ENCODE peak calls at places on chromosome 14, in five cellular contexts. E is SJCRH30, W is fibroblast of lung, L is ACHN, Y is mucosa of descending colon. U is an unnamed sample.

GRCh38 chr14:50452285-50452684 is 55.6 kb upstream of the CDKL1 start:
- DNase-seq in E (no peak), W (peak), L (no peak), Y (no peak), U (no peak)

GRCh38 chr14:65065719-65066118 is 36.6 kb downstream of the MAX start:
- DNase-seq in E (no peak), W (no peak), L (no peak), Y (no peak), U (no peak)

GRCh38 chr14:95431199-95432145 is 85.0 kb downstream of the SYNE3 start:
- DNase-seq in E (peak), W (peak), L (peak), Y (no peak), U (no peak)

GRCh38 chr14:102554835-102555819 is 37.3 kb upstream of the RCOR1 start:
- DNase-seq in E (no peak), W (peak), L (peak), Y (peak), U (no peak)

GRCh38 chr14:35331605-35332516 is 39.7 kb downstream of the PSMA6 start:
- DNase-seq in E (peak), W (peak), L (no peak), Y (peak), U (peak)

GRCh38 chr14:105852378-105853088 is 326.1 kb downstream of the TMEM121 start:
- DNase-seq in E (no peak), W (no peak), L (no peak), Y (peak), U (no peak)

GRCh38 chr14:54852215-54852614 is 50.4 kb downstream of the GCH1 start:
- DNase-seq in E (no peak), W (no peak), L (no peak), Y (no peak), U (no peak)

GRCh38 chr14:29741909-29742401 is 185.7 kb downstream of the PRKD1 start:
- DNase-seq in E (peak), W (peak), L (peak), Y (no peak), U (no peak)

GRCh38 chr14:61925043-61925442 is 162.8 kb downstream of the SNAPC1 start:
- DNase-seq in E (peak), W (peak), L (peak), Y (no peak), U (no peak)

GRCh38 chr14:29853272-29853671 is 74.4 kb downstream of the PRKD1 start:
- DNase-seq in E (no peak), W (peak), L (no peak), Y (no peak), U (no peak)

GRCh38 chr14:76862546-76863282 is 36.5 kb downstream of the LRRC74A start:
- DNase-seq in E (no peak), W (no peak), L (no peak), Y (no peak), U (no peak)

GRCh38 chr14:95855606-95856005 is 21.0 kb upstream of the TUNAR start:
- DNase-seq in E (no peak), W (no peak), L (no peak), Y (no peak), U (no peak)

GRCh38 chr14:73269729-73270651 is 32.7 kb downstream of the PAPLN start:
- DNase-seq in E (no peak), W (peak), L (peak), Y (peak), U (peak)

U was measured in RCC 7860.